ENCODE peak calls at places on chromosomes 3 and 15, in six cellular contexts. E, V, Y, S, P and H are unnamed samples.

GRCh38 chr15:68387288-68388143 is 44.4 kb downstream of the ITGA11 start:
- DNase-seq in P (no peak), S (no peak), V (no peak), Y (no peak), E (no peak), H (no peak)

GRCh38 chr3:182124187-182124586 is 412.5 kb downstream of the SOX2 start:
- DNase-seq in S (no peak), V (no peak), Y (no peak), P (no peak), E (no peak), H (no peak)

GRCh38 chr3:160554980-160555379 is 10.4 kb downstream of the KPNA4 start:
- DNase-seq in P (no peak), E (no peak), S (no peak), V (no peak), Y (no peak), H (no peak)

GRCh38 chr3:138381413-138381901 is 33.1 kb downstream of the MRAS start:
- DNase-seq in V (peak), P (no peak), Y (peak), E (no peak), S (no peak), H (no peak)

GRCh38 chr3:127831723-127832172 is 9.4 kb upstream of the MGLL start:
- DNase-seq in V (no peak), E (no peak), S (no peak), Y (peak), P (peak), H (no peak)

GRCh38 chr3:110815008-110815583 is 256.5 kb upstream of the NECTIN3 start:
- DNase-seq in P (no peak), E (no peak), S (no peak), Y (peak), V (no peak), H (peak)

GRCh38 chr3:106840319-106840718 is 536.9 kb upstream of the CCDC54 start:
- DNase-seq in S (no peak), V (no peak), Y (no peak), E (no peak), P (no peak), H (no peak)

GRCh38 chr3:161484226-161484625 is 12.4 kb upstream of the OTOL1 start:
- DNase-seq in E (no peak), P (no peak), V (no peak), S (no peak), Y (no peak), H (no peak)

GRCh38 chr15:75029378-75030022 is 6.1 kb downstream of the PPCDC start:
- DNase-seq in Y (peak), S (peak), P (peak), E (peak), V (peak), H (peak)

GRCh38 chr3:144831955-144832716 is 860.5 kb downstream of the DIPK2A start:
- DNase-seq in V (no peak), Y (no peak), E (no peak), P (no peak), S (no peak), H (no peak)

GRCh38 chr3:142275856-142276255 is 50.5 kb upstream of the GK5 start:
- DNase-seq in S (peak), E (no peak), V (no peak), P (no peak), Y (peak), H (peak)

GRCh38 chr3:150759947-150760346 is 3.0 kb downstream of the SIAH2 start:
- DNase-seq in P (no peak), S (no peak), V (no peak), E (no peak), Y (no peak), H (no peak)

GRCh38 chr3:102089904-102090492 is 240.7 kb downstream of the NFKBIZ start:
- DNase-seq in S (no peak), P (no peak), V (no peak), Y (peak), E (no peak), H (peak)

GRCh38 chr3:13009132-13009945 is 63.9 kb downstream of the IQSEC1 start:
- DNase-seq in E (no peak), Y (no peak), V (no peak), P (peak), S (peak), H (no peak)

GRCh38 chr3:151135548-151136337 is 50.3 kb downstream of the MED12L start:
- DNase-seq in P (peak), Y (no peak), E (peak), S (no peak), V (no peak), H (no peak)

GRCh38 chr3:180295811-180296210 is 259.1 kb upstream of the PEX5L start:
- DNase-seq in S (no peak), E (no peak), P (no peak), V (no peak), Y (no peak), H (no peak)

DNA sequence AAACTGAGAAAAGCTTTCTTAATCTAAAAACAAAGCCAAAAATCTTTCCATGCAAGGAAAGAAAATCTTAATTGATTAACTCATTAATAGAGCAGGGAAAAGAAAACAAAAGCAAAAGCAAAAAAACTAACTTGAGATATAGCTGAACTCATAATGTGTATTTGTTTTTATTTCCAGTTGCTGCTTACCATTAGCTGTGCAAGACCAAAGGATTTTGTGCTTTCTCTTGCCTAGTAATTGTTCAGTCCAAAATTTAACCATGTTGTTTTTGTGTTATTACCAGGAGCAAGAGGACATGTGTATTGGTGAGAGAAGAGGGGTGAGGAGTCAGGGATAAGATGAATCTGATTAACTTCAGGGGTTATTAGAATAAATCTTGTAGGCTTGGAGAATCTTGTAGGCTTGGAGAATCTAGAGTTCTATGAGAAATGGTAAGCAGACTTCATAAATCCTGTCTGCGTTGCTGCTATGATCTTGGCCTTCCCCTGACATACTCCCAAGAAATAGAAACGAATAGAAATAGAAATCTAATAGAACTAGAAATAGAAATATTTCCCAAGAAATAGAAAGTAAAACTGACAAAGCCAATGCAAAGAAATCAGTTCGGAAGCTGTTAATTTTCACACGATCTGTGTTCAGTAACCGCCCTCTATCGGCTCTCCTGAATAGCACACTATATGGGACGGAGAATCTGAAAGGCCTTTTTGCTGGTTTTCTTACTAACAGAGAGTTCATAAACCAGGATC is 72.6 kb upstream of the TNFSF10 start:
- DNase-seq in E (no peak), Y (peak), V (no peak), S (no peak), P (peak), H (peak)
- H3K4me3 ChIP-seq in E (peak), Y (peak), V (no peak), S (no peak), P (peak), H (no peak)

DNA sequence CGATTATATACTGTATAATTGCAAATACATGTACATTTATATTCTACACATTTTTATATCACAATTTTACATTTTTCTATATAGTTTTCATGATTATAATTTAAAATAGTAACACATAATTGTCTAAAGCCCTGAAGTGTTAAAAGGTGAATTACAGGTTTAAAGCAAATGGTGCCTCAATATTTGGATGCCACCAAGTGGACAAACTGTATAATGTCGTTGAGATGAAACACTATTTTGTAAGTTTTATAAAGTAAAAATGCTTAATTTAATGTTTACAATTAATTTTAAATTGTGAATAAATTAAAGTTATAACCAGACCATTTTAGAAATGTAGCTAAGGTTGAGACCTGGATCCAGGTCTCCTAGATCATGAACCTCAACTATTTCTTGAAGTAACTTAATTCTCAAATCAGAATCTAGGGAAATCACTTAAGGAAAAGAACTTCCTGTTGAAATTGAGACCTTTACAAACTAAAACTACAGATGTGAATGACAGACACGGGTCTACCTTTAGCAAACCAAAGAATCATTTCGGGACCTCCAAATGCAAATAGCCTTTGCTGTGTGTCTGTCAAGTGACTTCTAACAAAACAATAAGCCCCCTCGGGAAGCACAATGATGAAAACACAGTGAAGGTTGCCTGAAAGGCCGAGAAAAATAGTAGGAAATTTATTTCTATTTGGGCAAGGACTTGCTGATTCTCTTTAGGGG is 37.8 kb downstream of the EHHADH start:
- DNase-seq in V (no peak), Y (peak), S (no peak), E (no peak), P (peak), H (no peak)
- TF ChIP-seq CTCF in V (peak), Y (peak), S (peak), E (peak), P (peak), H (peak)

GRCh38 chr3:16514021-16514700 is 662 bp upstream of the RFTN1 start:
- DNase-seq in S (no peak), Y (no peak), E (no peak), V (no peak), P (no peak), H (no peak)
- H3K4me3 ChIP-seq in S (peak), Y (peak), E (no peak), V (peak), P (peak), H (peak)

DNA sequence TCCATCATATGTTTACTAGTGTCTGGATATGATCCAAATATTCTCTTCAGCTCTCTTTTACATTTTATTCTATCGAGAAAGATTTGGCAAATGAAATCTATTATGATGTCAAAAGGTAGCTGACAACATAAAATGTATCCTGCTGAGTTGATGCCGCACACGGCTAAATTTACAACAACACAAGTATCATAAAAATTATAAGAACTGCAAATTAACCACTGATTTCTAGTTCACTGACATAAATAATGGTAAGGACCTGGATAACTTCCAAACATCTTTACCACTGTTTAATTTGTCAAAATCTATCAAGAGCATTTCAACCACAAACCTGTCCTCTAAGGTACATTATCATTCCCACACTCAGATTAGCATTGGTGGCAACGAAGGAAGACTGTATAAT is 244.5 kb downstream of the FOXP1 start:
- DNase-seq in P (no peak), Y (no peak), V (no peak), S (no peak), E (no peak), H (no peak)
- TF ChIP-seq CTCF in P (no peak), Y (no peak), V (no peak), S (no peak), E (no peak), H (no peak)

GRCh38 chr3:168585544-168585943 is 489.8 kb upstream of the GOLIM4 start:
- DNase-seq in V (no peak), E (no peak), S (no peak), P (peak), Y (no peak), H (no peak)
- H3K4me3 ChIP-seq in V (no peak), E (no peak), S (no peak), P (no peak), Y (no peak), H (no peak)

DNA sequence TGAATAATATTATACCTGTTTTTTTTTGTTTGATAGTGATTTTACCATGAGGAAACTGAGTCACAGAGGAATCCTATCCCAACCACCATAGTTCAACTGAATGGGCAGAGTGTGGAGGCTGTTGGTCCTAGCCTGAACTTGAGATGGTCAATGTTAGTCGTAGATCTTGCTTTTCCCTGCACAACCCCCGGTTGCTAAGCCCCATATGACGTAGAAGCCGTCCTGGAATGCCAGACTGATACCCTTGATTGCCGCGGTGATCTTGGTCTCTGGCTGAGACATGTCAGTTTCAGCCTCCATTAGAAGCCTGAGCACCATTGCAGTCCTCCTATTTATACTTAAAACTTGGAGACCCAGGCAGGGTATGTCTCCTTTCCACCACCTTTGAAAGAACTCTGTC is 53.3 kb downstream of the RPLP1 start:
- DNase-seq in V (no peak), P (no peak), Y (no peak), S (no peak), E (no peak), H (no peak)
- TF ChIP-seq CTCF in V (no peak), P (no peak), Y (no peak), S (no peak), E (no peak), H (no peak)

GRCh38 chr3:122787872-122788271 is 5.8 kb downstream of the HSPBAP1 start:
- DNase-seq in V (no peak), Y (no peak), P (no peak), S (no peak), E (no peak), H (no peak)

GRCh38 chr3:122782804-122783203 is 10.8 kb downstream of the HSPBAP1 start:
- DNase-seq in Y (no peak), S (no peak), P (no peak), E (no peak), V (no peak), H (no peak)

GRCh38 chr3:122784436-122784835 is 9.2 kb downstream of the HSPBAP1 start:
- DNase-seq in Y (peak), V (no peak), P (no peak), S (no peak), E (no peak), H (no peak)

GRCh38 chr3:122785231-122785630 is 8.4 kb downstream of the HSPBAP1 start:
- DNase-seq in P (no peak), Y (no peak), V (no peak), E (no peak), S (no peak), H (no peak)

GRCh38 chr3:122786067-122786466 is 7.6 kb downstream of the HSPBAP1 start:
- DNase-seq in S (no peak), P (no peak), E (no peak), Y (peak), V (no peak), H (no peak)
- H3K4me3 ChIP-seq in S (no peak), P (no peak), E (no peak), Y (no peak), V (no peak), H (no peak)

GRCh38 chr3:71210257-71211002 is 373.1 kb downstream of the FOXP1 start:
- DNase-seq in S (peak), Y (peak), P (no peak), V (no peak), E (no peak), H (peak)
- TF ChIP-seq CTCF in S (no peak), Y (peak), P (no peak), V (no peak), E (peak), H (peak)